ENCODE peak calls at places on chromosomes 11 and 22, in four cellular contexts. F is brain microvascular endothelial cell; Z is ovary; N is CD8-positive, alpha-beta T cell. D is an unnamed sample. For H3K27me3, the result is how much of the 10 kb centered on the place peaks cover.

GRCh38 chr22:42222140-42222539 is 48.3 kb downstream of the TCF20 start:
- DNase-seq in N (no peak), Z (no peak), F (no peak), D (no peak)

GRCh38 chr11:73353422-73353821 is 22.8 kb upstream of the RELT start:
- DNase-seq in N (no peak), F (no peak), Z (no peak), D (no peak)

GRCh38 chr22:30023099-30023498 is 57.2 kb upstream of the HORMAD2 start:
- DNase-seq in N (no peak), Z (no peak), F (no peak), D (no peak)

GRCh38 chr22:28958611-28959010 is 75.2 kb downstream of the ZNRF3 start:
- DNase-seq in F (no peak), N (no peak), Z (no peak), D (no peak)

GRCh38 chr11:67284811-67285540 is 4.1 kb upstream of the ANKRD13D start:
- DNase-seq in Z (peak), N (no peak), F (no peak), D (no peak)

GRCh38 chr11:134819026-134819425 is 407.0 kb upstream of the B3GAT1 start:
- DNase-seq in F (no peak), Z (no peak), N (no peak), D (no peak)

GRCh38 chr11:117868815-117869642 is 7.4 kb downstream of the FXYD6 start:
- DNase-seq in N (no peak), Z (no peak), F (no peak), D (no peak)

GRCh38 chr22:29108137-29108536 is 35.3 kb downstream of the KREMEN1 start:
- DNase-seq in F (no peak), N (no peak), Z (no peak), D (no peak)

GRCh38 chr11:132114185-132114584 is 743.8 kb downstream of the NTM start:
- DNase-seq in N (no peak), F (no peak), Z (no peak), D (no peak)

GRCh38 chr11:114964676-114965214 is 286.4 kb downstream of the NXPE2 start:
- DNase-seq in Z (no peak), N (no peak), F (no peak), D (no peak)

GRCh38 chr11:68115285-68115684 is 5.9 kb downstream of the CHKA start:
- DNase-seq in Z (no peak), N (no peak), F (no peak), D (no peak)

GRCh38 chr22:44550666-44551491 is 52.8 kb upstream of the RTL6 start:
- DNase-seq in N (no peak), Z (peak), F (peak), D (peak)

GRCh38 chr11:9982796-9983579 is 311.0 kb downstream of the SBF2 start:
- DNase-seq in F (peak), N (no peak), Z (no peak), D (no peak)

GRCh38 chr11:118924591-118925585 is 838 bp downstream of the BCL9L start:
- DNase-seq in F (no peak), Z (peak), N (peak), D (peak)

GRCh38 chr22:42334875-42335512 is 64.5 kb upstream of the TCF20 start:
- DNase-seq in Z (no peak), N (no peak), F (no peak), D (no peak)

GRCh38 chr11:66489636-66490035 is 9.4 kb downstream of the DPP3 start:
- DNase-seq in Z (no peak), F (no peak), N (no peak), D (no peak)

GRCh38 chr11:22472306-22472705 is 134.1 kb downstream of the SLC17A6 start:
- DNase-seq in F (no peak), Z (no peak), N (no peak), D (no peak)

GRCh38 chr11:132621976-132622375 is 910.3 kb downstream of the OPCML start:
- DNase-seq in F (no peak), N (no peak), Z (no peak), D (no peak)

GRCh38 chr22:42375982-42376381 is 56.2 kb downstream of the NFAM1 start:
- DNase-seq in F (no peak), N (no peak), Z (no peak), D (no peak)

GRCh38 chr11:62666259-62666926 is 1.3 kb downstream of the CSKMT start:
- DNase-seq in F (no peak), Z (no peak), N (no peak), D (no peak)

GRCh38 chr22:45843030-45843429 is 133.9 kb downstream of the WNT7B start:
- DNase-seq in Z (no peak), N (no peak), F (no peak), D (no peak)

GRCh38 chr22:39419911-39420310 is 20.3 kb downstream of the TAB1 start:
- DNase-seq in F (no peak), Z (no peak), N (no peak), D (no peak)

GRCh38 chr11:75386912-75387311 is 12.4 kb upstream of the RPS3 start:
- DNase-seq in Z (peak), F (no peak), N (no peak), D (no peak)

GRCh38 chr11:14082338-14082737 is 119.8 kb downstream of the SPON1 start:
- DNase-seq in F (no peak), N (no peak), Z (no peak), D (no peak)

GRCh38 chr22:43861529-43861928 is 784 bp downstream of the SULT4A1 start:
- DNase-seq in Z (peak), N (no peak), F (no peak), D (no peak)

GRCh38 chr11:72589802-72590761 is 84.1 kb downstream of the PDE2A start:
- DNase-seq in N (peak), Z (peak), F (no peak), D (peak)

GRCh38 chr22:22716136-22716535 is 71.7 kb downstream of the GGTLC2 start:
- DNase-seq in F (no peak), Z (no peak), N (no peak), D (no peak)

GRCh38 chr11:115503083-115503885 is 931 bp downstream of the CADM1 start:
- DNase-seq in N (peak), F (no peak), Z (peak), D (peak)

GRCh38 chr11:130561441-130561881 is 113.0 kb downstream of the ADAMTS15 start:
- DNase-seq in Z (no peak), F (peak), N (no peak), D (no peak)

GRCh38 chr11:110077866-110078325 is 15.3 kb upstream of the ZC3H12C start:
- DNase-seq in F (peak), N (no peak), Z (no peak), D (peak)

GRCh38 chr11:102451693-102452460 is 688 bp downstream of the TMEM123 start:
- DNase-seq in Z (peak), F (peak), N (peak), D (peak)

GRCh38 chr22:42608481-42609361 is 6.0 kb downstream of the POLDIP3 start:
- DNase-seq in N (no peak), F (peak), Z (no peak), D (no peak)

GRCh38 chr11:8335683-8336082 is 72.0 kb upstream of the LMO1 start:
- DNase-seq in Z (no peak), F (peak), N (no peak), D (no peak)

GRCh38 chr11:107576497-107577086 is 11.1 kb upstream of the ALKBH8 start:
- DNase-seq in F (peak), N (peak), Z (peak), D (no peak)

GRCh38 chr11:75531325-75531724 is 5.6 kb upstream of the GDPD5 start:
- DNase-seq in F (no peak), N (no peak), Z (no peak), D (no peak)

GRCh38 chr22:29270475-29271271 is 2.6 kb downstream of the EWSR1 start:
- DNase-seq in N (no peak), Z (no peak), F (peak), D (no peak)

GRCh38 chr11:128929468-128929867 is 13.2 kb downstream of the TP53AIP1 start:
- DNase-seq in Z (no peak), N (no peak), F (no peak), D (no peak)

DNA sequence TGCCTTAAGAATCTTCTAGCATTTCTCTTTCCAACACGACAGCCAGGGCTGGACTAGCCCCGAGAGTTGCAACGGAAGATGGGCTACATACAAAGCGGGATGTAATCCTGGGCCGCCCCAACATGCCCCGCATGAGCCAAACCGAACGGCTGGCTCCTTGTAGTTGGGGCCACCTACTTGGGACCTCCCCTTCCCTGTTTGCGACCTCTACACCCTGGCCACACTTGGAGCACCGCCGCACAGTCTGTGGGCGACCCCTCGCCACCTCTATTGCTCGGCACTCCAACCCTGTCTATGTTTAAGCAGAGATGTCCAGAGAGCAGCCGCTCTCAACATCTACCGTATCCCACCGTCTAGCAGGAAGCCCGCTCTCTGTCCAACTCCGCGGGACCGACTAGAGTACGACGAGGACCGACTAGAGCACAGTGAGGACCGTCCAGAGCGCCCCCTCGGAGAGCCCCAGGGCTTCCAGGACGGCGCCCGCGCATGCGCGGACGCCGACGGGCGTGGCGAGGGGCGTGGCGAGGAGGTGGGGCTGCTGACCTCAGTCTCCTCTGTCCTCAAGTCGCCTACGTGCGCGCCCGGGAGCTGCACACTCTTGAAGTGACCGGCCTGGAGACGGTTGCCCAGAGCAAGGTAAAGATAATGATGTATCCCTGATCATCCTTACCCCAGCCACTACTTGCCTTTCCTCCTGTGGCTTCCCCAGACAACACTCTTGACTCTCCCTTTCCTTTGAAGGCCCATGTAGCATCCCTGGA is 32.3 kb downstream of the NEAT1 start:
- DNase-seq in Z (peak), N (peak), F (peak), D (peak)
- TF ChIP-seq CTCF in Z (no peak), N (no peak), F (peak), D (peak)

DNA sequence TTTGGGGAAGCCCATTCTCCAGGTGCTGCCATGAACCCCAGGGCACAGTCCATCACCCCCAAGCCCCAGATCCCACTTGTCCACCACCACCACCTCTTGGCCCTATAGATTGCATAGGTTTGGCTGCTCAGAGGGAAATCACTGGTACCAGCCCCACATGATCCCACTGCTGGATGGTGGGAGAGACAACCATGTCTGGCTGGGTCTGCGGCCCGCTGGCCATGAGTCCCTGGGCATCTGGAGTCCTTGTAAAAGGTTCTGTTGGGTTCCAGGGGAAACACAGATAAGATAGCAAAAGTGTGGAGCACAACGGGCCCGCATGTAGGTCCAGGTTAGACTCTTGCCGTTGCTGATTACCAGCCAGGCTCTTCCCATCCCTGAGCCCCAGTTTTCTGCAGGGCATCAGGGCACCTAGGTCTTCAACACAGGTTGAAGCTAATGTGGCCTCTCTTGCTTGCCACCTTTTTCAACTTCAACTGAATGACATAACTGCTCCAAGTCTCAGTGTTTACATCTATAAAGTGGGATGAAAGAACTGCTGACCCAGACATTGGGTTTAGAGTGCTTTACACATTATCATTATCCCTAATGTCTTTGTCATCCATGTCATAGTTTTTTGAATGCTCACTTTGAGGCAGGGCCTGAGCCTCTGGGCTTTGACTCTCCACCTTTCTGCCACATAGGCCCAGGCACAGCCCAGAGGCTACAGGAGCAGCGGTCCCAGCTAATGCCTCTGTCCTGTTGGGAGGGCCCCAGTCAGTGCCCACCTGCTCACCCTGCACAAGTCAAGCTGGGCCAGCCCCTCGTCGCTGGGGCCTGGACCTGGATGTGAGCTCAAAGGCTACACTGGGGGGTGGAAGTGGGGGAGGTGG is 1.0 kb upstream of the TANGO2 start:
- DNase-seq in Z (no peak), F (no peak), N (no peak), D (no peak)
- H3K4me3 ChIP-seq in Z (peak), F (no peak), N (peak), D (peak)

GRCh38 chr11:17722000-17722643 is 2.8 kb downstream of the MYOD1 start:
- DNase-seq in Z (no peak), F (no peak), N (no peak), D (no peak)

GRCh38 chr11:17719028-17719939 is at the start of gene MYOD1:
- DNase-seq in F (no peak), N (no peak), Z (no peak), D (no peak)

GRCh38 chr11:17720796-17721171 is 1.4 kb downstream of the MYOD1 start:
- DNase-seq in Z (no peak), N (no peak), F (no peak), D (no peak)

GRCh38 chr11:17719940-17720795 is 797 bp downstream of the MYOD1 start:
- DNase-seq in F (no peak), N (no peak), Z (no peak), D (no peak)

GRCh38 chr11:17721242-17721999 is 2.0 kb downstream of the MYOD1 start:
- DNase-seq in N (no peak), F (no peak), Z (no peak), D (no peak)
- H3K27me3 ChIP-seq in N (under half), F (half or more), Z (under half), D (under half)

DNA sequence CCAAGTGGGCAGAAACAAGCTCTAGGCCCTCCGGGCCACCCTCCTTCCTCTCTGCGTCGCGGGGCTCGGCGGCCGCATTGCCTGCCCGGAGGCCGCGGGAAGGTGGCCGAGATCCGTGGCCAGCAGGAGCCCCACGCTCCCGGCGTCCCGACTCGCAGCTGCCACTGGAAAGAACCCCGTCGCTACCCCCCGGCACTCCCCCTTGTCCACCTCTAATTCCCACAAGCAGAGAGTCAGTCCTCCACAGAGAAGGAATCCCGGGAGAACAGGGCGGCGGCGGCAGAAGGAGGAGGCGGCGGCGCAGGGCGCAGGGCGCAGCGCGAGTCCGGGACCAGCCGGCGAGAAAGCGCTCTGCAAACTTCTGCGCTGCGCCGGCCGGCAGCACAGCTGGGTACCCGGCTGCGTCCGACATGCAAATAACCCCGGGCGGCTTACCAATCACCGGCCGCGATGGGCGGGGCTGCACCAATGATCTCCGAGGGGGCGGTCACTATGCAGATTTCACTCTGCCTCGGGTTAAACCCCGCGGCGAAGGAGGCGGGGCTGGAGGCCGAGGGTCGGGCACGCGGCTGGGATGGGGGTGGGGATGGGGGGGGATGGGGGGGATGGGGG is at the start of gene ABTB2:
- DNase-seq in F (peak), N (peak), Z (peak), D (peak)
- TF ChIP-seq CTCF in F (no peak), N (no peak), Z (peak), D (no peak)

GRCh38 chr22:26585104-26585790 is 4.7 kb downstream of the TPST2 start:
- DNase-seq in F (peak), N (no peak), Z (peak), D (no peak)
- H3K4me3 ChIP-seq in F (no peak), N (peak), Z (no peak), D (no peak)